ENCODE peak calls at places on chromosomes 16 and 17, in four cellular contexts. U is testis, Z is amniotic stem cell, V is neuronal stem cell. J is an unnamed sample.

GRCh38 chr17:45092932-45093430 is 31.9 kb downstream of the NMT1 start:
- DNase-seq in U (peak; percentile 80), Z (peak; percentile 96), V (no peak), J (peak; percentile 82)

GRCh38 chr16:47134550-47134949 is 9.2 kb downstream of the NETO2 start:
- DNase-seq in V (no peak), Z (no peak), U (no peak), J (no peak)

GRCh38 chr16:84543931-84544776 is 39.7 kb upstream of the MEAK7 start:
- DNase-seq in U (no peak), V (no peak), Z (no peak), J (no peak)

GRCh38 chr16:58024673-58025350 is 742 bp upstream of the MMP15 start:
- DNase-seq in U (peak; percentile 56), Z (no peak), V (no peak), J (peak; percentile 57)

GRCh38 chr16:72990003-72990521 is 57.9 kb downstream of the ZFHX3 start:
- DNase-seq in Z (peak; percentile 25), V (no peak), U (peak; percentile 55), J (peak; percentile 94)

GRCh38 chr17:31294839-31295488 is 2.1 kb downstream of the OMG start:
- DNase-seq in V (no peak), Z (no peak), U (no peak), J (no peak)

GRCh38 chr17:48027322-48027981 is 10.1 kb downstream of the COPZ2 start:
- DNase-seq in U (no peak), Z (no peak), V (no peak), J (no peak)

GRCh38 chr16:86302710-86303109 is 207.6 kb upstream of the FOXF1 start:
- DNase-seq in Z (no peak), U (no peak), V (no peak), J (no peak)

GRCh38 chr16:12903325-12904040 is 2.1 kb downstream of the SHISA9 start:
- DNase-seq in U (no peak), V (no peak), Z (no peak), J (no peak)

GRCh38 chr16:11310997-11311561 is 29.9 kb upstream of the PRM1 start:
- DNase-seq in V (no peak), Z (no peak), U (no peak), J (no peak)

GRCh38 chr17:59427425-59427921 is 96.0 kb downstream of the YPEL2 start:
- DNase-seq in Z (peak; percentile 18), V (no peak), U (peak; percentile 41), J (peak; percentile 68)

GRCh38 chr17:77891602-77892001 is 66.9 kb upstream of the TNRC6C start:
- DNase-seq in V (no peak), Z (no peak), U (no peak), J (no peak)

GRCh38 chr17:27569257-27569722 is 61.7 kb upstream of the LGALS9 start:
- DNase-seq in Z (no peak), V (peak; percentile 18), U (peak; percentile 46), J (peak; percentile 53)

GRCh38 chr17:79791354-79792123 is 5.3 kb downstream of the CBX8 start:
- DNase-seq in V (no peak), U (no peak), Z (no peak), J (no peak)

GRCh38 chr17:81576621-81577277 is 24.6 kb upstream of the FAAP100 start:
- DNase-seq in U (no peak), V (no peak), Z (peak; percentile 60), J (peak; percentile 53)

GRCh38 chr17:80837711-80838110 is 153.9 kb upstream of the CHMP6 start:
- DNase-seq in Z (no peak), V (no peak), U (no peak), J (no peak)

GRCh38 chr17:32267690-32268205 is 2.1 kb downstream of the RHBDL3 start:
- DNase-seq in Z (no peak), V (no peak), U (no peak), J (peak; percentile 19)

GRCh38 chr17:79840204-79840988 is 1.2 kb upstream of the CBX4 start:
- DNase-seq in V (no peak), U (peak; percentile 73), Z (no peak), J (peak; percentile 69)

GRCh38 chr17:33749171-33749570 is 456.1 kb upstream of the ASIC2 start:
- DNase-seq in Z (no peak), V (no peak), U (no peak), J (no peak)

GRCh38 chr16:85825326-85825725 is 25.8 kb downstream of the COX4I1 start:
- DNase-seq in U (no peak), Z (no peak), V (no peak), J (no peak)

GRCh38 chr17:81481011-81481799 is 31.4 kb downstream of the ACTG1 start:
- DNase-seq in U (peak; percentile 77), V (peak; percentile 70), Z (peak; percentile 7), J (peak; percentile 76)

GRCh38 chr16:89727406-89728120 is 6.2 kb downstream of the ZNF276 start:
- DNase-seq in Z (no peak), V (no peak), U (no peak), J (no peak)

GRCh38 chr17:47695664-47696376 is 1.9 kb downstream of the TBKBP1 start:
- DNase-seq in Z (no peak), V (no peak), U (no peak), J (no peak)

GRCh38 chr16:50259334-50260205 is 6.8 kb upstream of the ADCY7 start:
- DNase-seq in U (peak; percentile 36), V (peak; percentile 57), Z (no peak), J (peak; percentile 20)